ENCODE peak calls at places on chromosomes 13 and 19, in five cellular contexts. One of them, this sample, is unnamed.

GRCh38 chr13:97108535-97108910 is 113.6 kb upstream of the MBNL2 start:
- DNase-seq in HAP-1: no peak
- DNase-seq in HS-5: no peak
- DNase-seq in effector memory CD4-positive, alpha-beta T cell: no peak
- DNase-seq in NCI-H460: no peak
- DNase-seq in this sample: no peak

GRCh38 chr13:111184685-111185401 is 69.7 kb downstream of the ARHGEF7 start:
- DNase-seq in effector memory CD4-positive, alpha-beta T cell: peak; percentile 13
- DNase-seq in NCI-H460: no peak
- DNase-seq in HS-5: no peak
- DNase-seq in HAP-1: no peak
- DNase-seq in this sample: no peak

GRCh38 chr19:7993560-7993959 is 11.9 kb downstream of the ELAVL1 start:
- DNase-seq in HAP-1: no peak
- DNase-seq in NCI-H460: no peak
- DNase-seq in HS-5: no peak
- DNase-seq in effector memory CD4-positive, alpha-beta T cell: no peak
- DNase-seq in this sample: no peak

GRCh38 chr19:41957838-41958366 is 1.2 kb downstream of the RABAC1 start:
- DNase-seq in HAP-1: peak; percentile 86
- DNase-seq in HS-5: no peak
- DNase-seq in NCI-H460: peak; percentile 79
- DNase-seq in effector memory CD4-positive, alpha-beta T cell: no peak
- DNase-seq in this sample: peak; percentile 56

GRCh38 chr13:20492641-20493040 is 33.0 kb downstream of the CRYL1 start:
- DNase-seq in HS-5: no peak
- DNase-seq in NCI-H460: peak; percentile 38
- DNase-seq in effector memory CD4-positive, alpha-beta T cell: no peak
- DNase-seq in HAP-1: no peak
- DNase-seq in this sample: no peak

GRCh38 chr13:35093356-35093755 is 151.3 kb downstream of the NBEA start:
- DNase-seq in effector memory CD4-positive, alpha-beta T cell: no peak
- DNase-seq in HS-5: no peak
- DNase-seq in HAP-1: no peak
- DNase-seq in NCI-H460: no peak
- DNase-seq in this sample: no peak

GRCh38 chr13:34817246-34817645 is 124.8 kb upstream of the NBEA start:
- DNase-seq in HS-5: no peak
- DNase-seq in effector memory CD4-positive, alpha-beta T cell: no peak
- DNase-seq in HAP-1: peak; percentile 83
- DNase-seq in NCI-H460: no peak
- DNase-seq in this sample: no peak

GRCh38 chr19:35524181-35524838 is 3.8 kb downstream of the SBSN start:
- DNase-seq in HS-5: no peak
- DNase-seq in NCI-H460: no peak
- DNase-seq in effector memory CD4-positive, alpha-beta T cell: no peak
- DNase-seq in HAP-1: no peak
- DNase-seq in this sample: no peak

GRCh38 chr19:50478901-50479715 is 2.5 kb upstream of the GARIN5A start:
- DNase-seq in HAP-1: peak; percentile 74
- DNase-seq in HS-5: no peak
- DNase-seq in NCI-H460: no peak
- DNase-seq in effector memory CD4-positive, alpha-beta T cell: no peak
- DNase-seq in this sample: no peak

GRCh38 chr13:98570929-98571372 is 6.0 kb downstream of the STK24 start:
- DNase-seq in NCI-H460: no peak
- DNase-seq in effector memory CD4-positive, alpha-beta T cell: peak; percentile 12
- DNase-seq in HS-5: no peak
- DNase-seq in HAP-1: no peak
- DNase-seq in this sample: no peak

GRCh38 chr13:109883181-109884180 is 97.1 kb upstream of the IRS2 start:
- DNase-seq in HAP-1: no peak
- DNase-seq in NCI-H460: no peak
- DNase-seq in effector memory CD4-positive, alpha-beta T cell: no peak
- DNase-seq in HS-5: no peak
- DNase-seq in this sample: no peak

GRCh38 chr13:74090397-74090796 is 43.8 kb downstream of the KLF12 start:
- DNase-seq in HS-5: no peak
- DNase-seq in NCI-H460: no peak
- DNase-seq in effector memory CD4-positive, alpha-beta T cell: no peak
- DNase-seq in HAP-1: no peak
- DNase-seq in this sample: no peak

This sample was measured in epithelial cell of prostate.